ENCODE peak calls at places on chromosomes 1 and 21, in four cellular contexts. F is HepG2, T is GM12878, X is H1. O is an unnamed sample.
A peak's percentile ranks its signal among the peaks of the same experiment; 100 is the strongest.

GRCh38 chr1:29471487-29472313 is 235.4 kb downstream of the PTPRU start:
- DNase-seq in F (peak; percentile 84), X (no peak), T (no peak), O (no peak)

GRCh38 chr1:58885998-58886397 is 102.2 kb upstream of the JUN start:
- DNase-seq in X (no peak), T (no peak), F (no peak), O (no peak)

GRCh38 chr1:160575112-160575664 is 4.1 kb downstream of the CD84 start:
- DNase-seq in X (no peak), T (no peak), F (no peak), O (no peak)

GRCh38 chr1:177023249-177023648 is 141.3 kb downstream of the ASTN1 start:
- DNase-seq in F (no peak), T (no peak), X (no peak), O (no peak)

GRCh38 chr1:24641646-24642151 is 1.4 kb upstream of the SRRM1 start:
- DNase-seq in T (no peak), X (no peak), F (no peak), O (peak; percentile 41)

GRCh38 chr1:111249960-111250359 is 22.4 kb downstream of the CHI3L2 start:
- DNase-seq in X (no peak), T (no peak), F (peak; percentile 76), O (no peak)

GRCh38 chr1:115076384-115076906 is 12.9 kb downstream of the TSPAN2 start:
- DNase-seq in T (no peak), X (no peak), F (no peak), O (no peak)

GRCh38 chr1:170735366-170736263 is 71.7 kb downstream of the PRRX1 start:
- DNase-seq in X (no peak), F (no peak), T (no peak), O (no peak)

GRCh38 chr21:18369115-18369514 is 34.5 kb downstream of the TMPRSS15 start:
- DNase-seq in F (peak; percentile 2), X (no peak), T (no peak), O (peak; percentile 54)

GRCh38 chr1:192573499-192573898 is 2.1 kb upstream of the RGS1 start:
- DNase-seq in T (no peak), X (no peak), F (no peak), O (peak; percentile 16)

GRCh38 chr21:29423051-29423450 is 124.3 kb downstream of the BACH1 start:
- DNase-seq in T (no peak), F (no peak), X (no peak), O (no peak)

GRCh38 chr1:179871940-179872339 is 5.7 kb downstream of the TOR1AIP2 start:
- DNase-seq in T (no peak), F (no peak), X (no peak), O (no peak)

GRCh38 chr1:245292571-245292970 is 137.8 kb downstream of the KIF26B start:
- DNase-seq in F (no peak), X (no peak), T (no peak), O (no peak)

GRCh38 chr1:24119489-24119858 is 7.5 kb upstream of the MYOM3 start:
- DNase-seq in X (no peak), F (no peak), T (no peak), O (no peak)

GRCh38 chr21:35932232-35932911 is 128.0 kb downstream of the SETD4 start:
- DNase-seq in F (no peak), T (peak; percentile 36), X (no peak), O (no peak)

GRCh38 chr21:45317401-45318145 is 29.9 kb upstream of the POFUT2 start:
- DNase-seq in F (peak; percentile 59), T (no peak), X (peak; percentile 41), O (no peak)

GRCh38 chr1:155473422-155473821 is 89.2 kb downstream of the ASH1L start:
- DNase-seq in X (no peak), T (no peak), F (no peak), O (no peak)

GRCh38 chr1:204418174-204419063 is 6.8 kb upstream of the PPP1R15B start:
- DNase-seq in X (peak; percentile 35), F (no peak), T (no peak), O (no peak)

GRCh38 chr1:156522443-156522970 is 21.9 kb upstream of the MEF2D start:
- DNase-seq in F (no peak), X (no peak), T (no peak), O (no peak)

GRCh38 chr1:117213046-117213445 is 2.3 kb upstream of the VTCN1 start:
- DNase-seq in F (no peak), X (no peak), T (no peak), O (no peak)

GRCh38 chr1:182143825-182144661 is 82.5 kb upstream of the ZNF648 start:
- DNase-seq in X (peak; percentile 54), T (no peak), F (no peak), O (no peak)

GRCh38 chr1:18234790-18235242 is 127.2 kb downstream of the IGSF21 start:
- DNase-seq in T (no peak), X (peak; percentile 86), F (peak; percentile 51), O (peak; percentile 92)

GRCh38 chr1:66925944-66926343 is 1.2 kb downstream of the MIER1 start:
- DNase-seq in F (no peak), X (no peak), T (no peak), O (peak; percentile 38)

GRCh38 chr1:63322944-63323865 is 838 bp downstream of the FOXD3 start:
- DNase-seq in T (no peak), X (peak; percentile 82), F (no peak), O (peak; percentile 78)

GRCh38 chr1:54671985-54672608 is 30.5 kb downstream of the MROH7 start:
- DNase-seq in F (peak; percentile 44), X (peak; percentile 95), T (peak; percentile 17), O (peak; percentile 86)

GRCh38 chr1:33470495-33471012 is 1.9 kb upstream of the ZSCAN20 start:
- DNase-seq in X (peak; percentile 77), F (peak; percentile 60), T (no peak), O (peak; percentile 91)

GRCh38 chr1:21842606-21843162 is 30.6 kb downstream of the LDLRAD2 start:
- DNase-seq in F (no peak), X (no peak), T (no peak), O (no peak)

GRCh38 chr1:182968151-182968741 is 15.3 kb upstream of the SHCBP1L start:
- DNase-seq in T (no peak), X (no peak), F (peak; percentile 16), O (no peak)

GRCh38 chr1:84370831-84371394 is 27.4 kb upstream of the DNASE2B start:
- DNase-seq in F (no peak), X (no peak), T (no peak), O (no peak)

DNA sequence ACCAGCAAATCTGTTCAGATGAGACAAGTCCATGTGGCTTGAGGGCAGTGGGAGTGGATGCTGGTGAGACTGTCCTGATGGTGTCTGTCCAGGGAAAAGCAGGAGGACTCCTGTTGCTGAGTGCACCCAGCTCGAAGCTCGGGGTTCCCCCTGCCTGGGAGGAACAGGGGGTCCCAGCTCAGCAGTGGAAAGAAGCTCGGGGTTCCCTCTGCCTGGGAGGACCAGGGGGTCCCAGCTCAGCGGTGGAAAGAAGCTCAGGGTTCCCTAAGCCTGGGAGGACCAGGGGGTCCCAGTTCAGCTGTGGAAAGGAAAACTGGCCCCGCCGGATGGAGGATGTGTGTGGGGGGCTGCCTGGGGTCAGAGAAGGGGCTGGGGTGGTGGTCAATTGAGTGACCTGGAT is 39.1 kb downstream of the CRYAA start:
- DNase-seq in T (no peak), X (no peak), F (no peak), O (no peak)
- TF ChIP-seq CREB1 in T (no peak), X (no peak), F (no peak), O (no peak)

DNA sequence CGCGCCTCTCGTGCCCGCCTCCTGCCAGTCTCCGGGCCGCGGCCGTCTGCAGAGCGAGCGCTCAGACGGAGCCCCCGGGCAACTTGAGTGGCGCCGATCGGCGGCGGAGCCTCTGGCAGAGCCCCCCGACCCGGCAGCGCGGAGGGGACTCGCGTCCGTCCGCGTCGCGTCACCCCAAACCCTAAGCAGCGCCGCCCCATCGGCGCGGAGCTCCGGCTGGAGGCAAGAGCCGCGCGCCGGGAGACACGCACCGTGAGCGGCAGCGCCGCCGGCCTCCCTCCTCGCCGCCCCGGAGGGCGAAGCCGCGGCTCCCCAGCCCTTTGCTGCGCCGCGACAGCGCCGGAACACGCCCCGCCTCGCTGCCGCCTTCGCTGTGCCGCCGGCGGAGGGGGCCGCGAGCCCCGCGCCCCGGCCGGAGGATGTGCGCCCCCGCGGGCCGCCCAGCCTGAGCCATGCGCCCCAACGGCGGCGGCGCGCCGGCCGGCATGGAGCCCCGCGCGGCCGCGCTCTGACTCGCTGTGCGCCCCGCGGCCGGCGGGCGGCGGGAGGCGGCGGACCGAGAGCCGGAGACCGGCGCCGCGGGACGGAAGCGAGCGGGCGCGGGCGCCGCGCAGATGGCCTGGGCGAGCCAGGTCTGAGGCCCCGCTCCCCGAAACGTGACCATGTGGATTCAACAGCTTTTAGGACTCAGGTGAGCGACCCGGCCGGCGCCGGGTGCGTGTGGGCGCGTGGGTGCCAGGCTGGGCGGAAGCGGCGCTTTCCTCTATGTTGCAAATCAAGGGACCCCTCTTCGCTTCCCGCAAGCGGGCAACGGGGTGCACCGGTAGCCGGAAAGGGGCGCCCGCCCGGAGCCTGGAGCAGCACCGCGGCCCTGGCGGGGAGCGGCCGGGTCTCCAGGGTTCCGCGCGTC is 610 bp downstream of the AJAP1 start:
- DNase-seq in T (no peak), X (peak; percentile 67), F (no peak), O (no peak)
- H3K4me2 ChIP-seq in T (no peak overlapping the region), X (peak overlapping the region; percentile 66), F (no peak overlapping the region), O (no peak overlapping the region)

GRCh38 chr1:53637726-53638640 is 101.0 kb downstream of the GLIS1 start:
- DNase-seq in X (no peak), T (no peak), F (no peak), O (no peak)

GRCh38 chr1:53639251-53639721 is 99.7 kb downstream of the GLIS1 start:
- DNase-seq in X (no peak), F (no peak), T (no peak), O (peak; percentile 22)

GRCh38 chr1:53634571-53634979 is 104.4 kb downstream of the GLIS1 start:
- DNase-seq in T (no peak), F (no peak), X (peak; percentile 50), O (peak; percentile 44)

GRCh38 chr1:53638641-53639035 is 100.3 kb downstream of the GLIS1 start:
- DNase-seq in T (no peak), F (no peak), X (no peak), O (no peak)

GRCh38 chr1:53636621-53637171 is 102.3 kb downstream of the GLIS1 start:
- DNase-seq in T (no peak), X (peak; percentile 49), F (no peak), O (no peak)
- TF ChIP-seq CREB1 in T (no peak), X (no peak), F (no peak), O (no peak)

GRCh38 chr21:25566645-25567044 is 40.6 kb downstream of the MRPL39 start:
- DNase-seq in F (no peak), X (no peak), T (no peak), O (no peak)

GRCh38 chr21:25569711-25570110 is 37.6 kb downstream of the MRPL39 start:
- DNase-seq in F (no peak), T (no peak), X (no peak), O (no peak)

GRCh38 chr21:25569084-25569483 is 38.2 kb downstream of the MRPL39 start:
- DNase-seq in F (no peak), T (no peak), X (no peak), O (no peak)

GRCh38 chr21:25567472-25567871 is 39.8 kb downstream of the MRPL39 start:
- DNase-seq in T (peak; percentile 56), F (no peak), X (no peak), O (no peak)

DNA sequence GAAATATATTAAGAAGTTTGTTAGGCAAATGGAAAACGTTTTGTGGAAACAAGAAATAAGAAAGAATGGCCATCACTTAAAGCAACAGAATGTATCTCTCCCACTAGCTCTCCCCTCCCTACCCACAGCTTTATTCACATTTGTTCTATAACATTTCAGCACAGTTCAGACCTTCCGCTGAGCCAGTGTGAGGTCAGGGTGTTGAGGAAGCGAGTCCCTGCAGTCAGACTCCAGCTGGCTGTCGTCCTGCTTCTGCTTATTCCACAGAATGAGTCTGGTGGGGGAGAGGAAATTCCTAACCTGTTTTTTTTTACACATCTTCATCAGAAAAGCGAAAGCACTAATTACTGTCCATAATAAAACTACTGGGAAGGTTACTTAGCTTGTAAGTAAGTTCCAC is 39.1 kb downstream of the MRPL39 start:
- DNase-seq in F (no peak), T (no peak), X (no peak), O (peak; percentile 21)
- H3K4me2 ChIP-seq in F (no peak overlapping the region), T (peak overlapping the region; percentile 67), X (no peak overlapping the region), O (no peak overlapping the region)